ENCODE peak calls at places on chromosome 5, in seven cellular contexts. One of them, this sample, is unnamed.

GRCh38 chr5:141483842-141484241 is 988 bp upstream of the PCDHGC4 start:
- DNase-seq in amniotic epithelial cell: no peak
- DNase-seq in AG08395: no peak
- DNase-seq in NCI-H510A treated with DMSO at 0.1 percent for 48 hours: no peak
- DNase-seq in suprapubic skin: no peak
- DNase-seq in astrocyte: no peak
- DNase-seq in Kasumi-1: no peak
- DNase-seq in this sample: no peak

GRCh38 chr5:163867324-163867723 is 361.9 kb downstream of the MAT2B start:
- DNase-seq in amniotic epithelial cell: peak
- DNase-seq in AG08395: no peak
- DNase-seq in NCI-H510A treated with DMSO at 0.1 percent for 48 hours: no peak
- DNase-seq in suprapubic skin: no peak
- DNase-seq in astrocyte: peak
- DNase-seq in Kasumi-1: no peak
- DNase-seq in this sample: no peak

GRCh38 chr5:60368100-60368499 is 331.9 kb downstream of the DEPDC1B start:
- DNase-seq in amniotic epithelial cell: no peak
- DNase-seq in AG08395: no peak
- DNase-seq in NCI-H510A treated with DMSO at 0.1 percent for 48 hours: no peak
- DNase-seq in suprapubic skin: no peak
- DNase-seq in astrocyte: no peak
- DNase-seq in Kasumi-1: no peak
- DNase-seq in this sample: no peak

GRCh38 chr5:138241688-138242547 is 28.8 kb upstream of the CDC23 start:
- DNase-seq in amniotic epithelial cell: no peak
- DNase-seq in AG08395: peak
- DNase-seq in NCI-H510A treated with DMSO at 0.1 percent for 48 hours: no peak
- DNase-seq in suprapubic skin: no peak
- DNase-seq in astrocyte: peak
- DNase-seq in Kasumi-1: peak
- DNase-seq in this sample: no peak

GRCh38 chr5:178854284-178854683 is 5.5 kb upstream of the ZNF354B start:
- DNase-seq in amniotic epithelial cell: no peak
- DNase-seq in AG08395: no peak
- DNase-seq in NCI-H510A treated with DMSO at 0.1 percent for 48 hours: no peak
- DNase-seq in suprapubic skin: no peak
- DNase-seq in astrocyte: no peak
- DNase-seq in Kasumi-1: no peak
- DNase-seq in this sample: no peak

GRCh38 chr5:141508808-141509611 is 20.1 kb downstream of the PCDHGC5 start:
- DNase-seq in amniotic epithelial cell: peak
- DNase-seq in AG08395: peak
- DNase-seq in NCI-H510A treated with DMSO at 0.1 percent for 48 hours: no peak
- DNase-seq in suprapubic skin: no peak
- DNase-seq in astrocyte: peak
- DNase-seq in Kasumi-1: peak
- DNase-seq in this sample: peak

GRCh38 chr5:150627731-150628545 is 12.5 kb upstream of the SYNPO start:
- DNase-seq in amniotic epithelial cell: peak
- DNase-seq in AG08395: peak
- DNase-seq in NCI-H510A treated with DMSO at 0.1 percent for 48 hours: no peak
- DNase-seq in suprapubic skin: no peak
- DNase-seq in astrocyte: peak
- DNase-seq in Kasumi-1: peak
- DNase-seq in this sample: no peak

GRCh38 chr5:17365756-17366155 is 132.3 kb upstream of the TAF11L2 start:
- DNase-seq in amniotic epithelial cell: peak
- DNase-seq in AG08395: peak
- DNase-seq in NCI-H510A treated with DMSO at 0.1 percent for 48 hours: no peak
- DNase-seq in suprapubic skin: no peak
- DNase-seq in astrocyte: peak
- DNase-seq in Kasumi-1: no peak
- DNase-seq in this sample: no peak

GRCh38 chr5:170173227-170173626 is 59.6 kb upstream of the C5orf58 start:
- DNase-seq in amniotic epithelial cell: no peak
- DNase-seq in AG08395: peak
- DNase-seq in NCI-H510A treated with DMSO at 0.1 percent for 48 hours: no peak
- DNase-seq in suprapubic skin: no peak
- DNase-seq in astrocyte: peak
- DNase-seq in Kasumi-1: no peak
- DNase-seq in this sample: no peak

GRCh38 chr5:75681125-75681830 is 36.0 kb downstream of the POC5 start:
- DNase-seq in amniotic epithelial cell: peak
- DNase-seq in AG08395: peak
- DNase-seq in NCI-H510A treated with DMSO at 0.1 percent for 48 hours: peak
- DNase-seq in suprapubic skin: no peak
- DNase-seq in astrocyte: peak
- DNase-seq in Kasumi-1: peak
- DNase-seq in this sample: no peak

GRCh38 chr5:149724130-149724850 is 5.8 kb upstream of the PPARGC1B start:
- DNase-seq in amniotic epithelial cell: no peak
- DNase-seq in AG08395: no peak
- DNase-seq in NCI-H510A treated with DMSO at 0.1 percent for 48 hours: no peak
- DNase-seq in suprapubic skin: no peak
- DNase-seq in astrocyte: no peak
- DNase-seq in Kasumi-1: no peak
- DNase-seq in this sample: no peak

GRCh38 chr5:126450388-126450787 is 27.2 kb downstream of the GRAMD2B start:
- DNase-seq in amniotic epithelial cell: peak
- DNase-seq in AG08395: no peak
- DNase-seq in NCI-H510A treated with DMSO at 0.1 percent for 48 hours: peak
- DNase-seq in suprapubic skin: no peak
- DNase-seq in astrocyte: no peak
- DNase-seq in Kasumi-1: no peak
- DNase-seq in this sample: no peak

GRCh38 chr5:122078116-122078865 is at the start of gene LOX:
- DNase-seq in amniotic epithelial cell: peak
- DNase-seq in AG08395: peak
- DNase-seq in NCI-H510A treated with DMSO at 0.1 percent for 48 hours: peak
- DNase-seq in suprapubic skin: peak
- DNase-seq in astrocyte: peak
- DNase-seq in Kasumi-1: peak
- DNase-seq in this sample: peak

GRCh38 chr5:142466195-142466951 is 141.6 kb upstream of the SPRY4 start:
- DNase-seq in amniotic epithelial cell: peak
- DNase-seq in AG08395: no peak
- DNase-seq in NCI-H510A treated with DMSO at 0.1 percent for 48 hours: no peak
- DNase-seq in suprapubic skin: no peak
- DNase-seq in astrocyte: peak
- DNase-seq in Kasumi-1: no peak
- DNase-seq in this sample: no peak

GRCh38 chr5:523658-524441 is 399 bp downstream of the SLC9A3 start:
- DNase-seq in amniotic epithelial cell: no peak
- DNase-seq in AG08395: no peak
- DNase-seq in NCI-H510A treated with DMSO at 0.1 percent for 48 hours: no peak
- DNase-seq in suprapubic skin: no peak
- DNase-seq in astrocyte: no peak
- DNase-seq in Kasumi-1: no peak
- DNase-seq in this sample: no peak

GRCh38 chr5:61184708-61185107 is 22.4 kb upstream of the SMIM15 start:
- DNase-seq in amniotic epithelial cell: peak
- DNase-seq in AG08395: peak
- DNase-seq in NCI-H510A treated with DMSO at 0.1 percent for 48 hours: no peak
- DNase-seq in suprapubic skin: no peak
- DNase-seq in astrocyte: peak
- DNase-seq in Kasumi-1: no peak
- DNase-seq in this sample: no peak

GRCh38 chr5:136075339-136075885 is 46.6 kb downstream of the TGFBI start:
- DNase-seq in amniotic epithelial cell: no peak
- DNase-seq in AG08395: no peak
- DNase-seq in NCI-H510A treated with DMSO at 0.1 percent for 48 hours: no peak
- DNase-seq in suprapubic skin: peak
- DNase-seq in astrocyte: no peak
- DNase-seq in Kasumi-1: no peak
- DNase-seq in this sample: no peak

GRCh38 chr5:178341091-178341960 is 108.7 kb upstream of the PHYKPL start:
- DNase-seq in amniotic epithelial cell: no peak
- DNase-seq in AG08395: no peak
- DNase-seq in NCI-H510A treated with DMSO at 0.1 percent for 48 hours: no peak
- DNase-seq in suprapubic skin: no peak
- DNase-seq in astrocyte: no peak
- DNase-seq in Kasumi-1: no peak
- DNase-seq in this sample: no peak

GRCh38 chr5:52987711-52988329 is 1.3 kb upstream of the ITGA2 start:
- DNase-seq in amniotic epithelial cell: peak
- DNase-seq in AG08395: no peak
- DNase-seq in NCI-H510A treated with DMSO at 0.1 percent for 48 hours: no peak
- DNase-seq in suprapubic skin: no peak
- DNase-seq in astrocyte: peak
- DNase-seq in Kasumi-1: no peak
- DNase-seq in this sample: no peak

GRCh38 chr5:126849101-126849678 is 72.3 kb downstream of the LMNB1 start:
- DNase-seq in amniotic epithelial cell: peak
- DNase-seq in AG08395: no peak
- DNase-seq in NCI-H510A treated with DMSO at 0.1 percent for 48 hours: no peak
- DNase-seq in suprapubic skin: no peak
- DNase-seq in astrocyte: peak
- DNase-seq in Kasumi-1: no peak
- DNase-seq in this sample: no peak

GRCh38 chr5:136213919-136214493 is 21.0 kb upstream of the SMIM32 start:
- DNase-seq in amniotic epithelial cell: peak
- DNase-seq in AG08395: no peak
- DNase-seq in NCI-H510A treated with DMSO at 0.1 percent for 48 hours: no peak
- DNase-seq in suprapubic skin: no peak
- DNase-seq in astrocyte: no peak
- DNase-seq in Kasumi-1: no peak
- DNase-seq in this sample: no peak

GRCh38 chr5:93649234-93649900 is 66.3 kb downstream of the NR2F1 start:
- DNase-seq in amniotic epithelial cell: no peak
- DNase-seq in AG08395: no peak
- DNase-seq in NCI-H510A treated with DMSO at 0.1 percent for 48 hours: no peak
- DNase-seq in suprapubic skin: no peak
- DNase-seq in astrocyte: no peak
- DNase-seq in Kasumi-1: no peak
- DNase-seq in this sample: no peak